ENCODE peak calls at places on chromosomes 11 and 22, in four cellular contexts. G is thoracic aorta, W is aorta, X is right atrium auricular region. O is an unnamed sample.

GRCh38 chr22:47123006-47123826 is 360.8 kb downstream of the TBC1D22A start:
- DNase-seq in G (no peak), W (peak; percentile 50), X (no peak), O (no peak)

GRCh38 chr22:29842172-29842571 is 4.1 kb upstream of the ASCC2 start:
- DNase-seq in G (no peak), W (no peak), X (no peak), O (no peak)

GRCh38 chr22:50544746-50545253 is 899 bp upstream of the KLHDC7B start:
- DNase-seq in G (no peak), W (no peak), X (no peak), O (no peak)

GRCh38 chr11:28170759-28171158 is 62.6 kb downstream of the METTL15 start:
- DNase-seq in G (no peak), W (no peak), X (no peak), O (no peak)

GRCh38 chr11:109112748-109113378 is 309.1 kb upstream of the C11orf87 start:
- DNase-seq in G (no peak), W (no peak), X (no peak), O (peak; percentile 56)

GRCh38 chr22:24305260-24305692 is 34.6 kb downstream of the SPECC1L start:
- DNase-seq in G (no peak), W (no peak), X (no peak), O (no peak)

GRCh38 chr11:63476618-63477017 is 14.3 kb downstream of the PLAAT5 start:
- DNase-seq in G (no peak), W (no peak), X (no peak), O (no peak)

GRCh38 chr11:121439759-121440158 is 12.4 kb upstream of the SORL1 start:
- DNase-seq in G (no peak), W (no peak), X (no peak), O (no peak)

GRCh38 chr11:44955019-44955738 is 4.5 kb upstream of the TP53I11 start:
- DNase-seq in G (no peak), W (no peak), X (peak; percentile 81), O (peak; percentile 94)

GRCh38 chr22:48568736-48569330 is 1258.8 kb downstream of the BRD1 start:
- DNase-seq in G (no peak), W (no peak), X (no peak), O (no peak)

GRCh38 chr11:116930586-116930985 is 93.2 kb upstream of the APOA1 start:
- DNase-seq in G (no peak), W (no peak), X (no peak), O (no peak)
- H3K4me1 ChIP-seq in G (peaks cover 35% of the 10 kb centered on the region), W (no peaks in the 10 kb centered on the region), X (peaks cover 55% of the 10 kb centered on the region), O (no peaks in the 10 kb centered on the region)

GRCh38 chr22:37226514-37226913 is 14.2 kb upstream of the SSTR3 start:
- DNase-seq in G (no peak), W (peak; percentile 53), X (no peak), O (no peak)
- H3K4me1 ChIP-seq in G (peaks cover 4% of the 10 kb centered on the region), W (no peaks in the 10 kb centered on the region), X (peaks cover 7% of the 10 kb centered on the region), O (no peaks in the 10 kb centered on the region)

GRCh38 chr11:26949846-26950245 is 44.1 kb upstream of the FIBIN start:
- DNase-seq in G (no peak), W (no peak), X (no peak), O (no peak)

GRCh38 chr11:26947379-26947844 is 46.5 kb upstream of the FIBIN start:
- DNase-seq in G (peak; percentile 14), W (no peak), X (peak; percentile 76), O (no peak)

GRCh38 chr11:26946209-26946828 is 47.6 kb upstream of the FIBIN start:
- DNase-seq in G (no peak), W (no peak), X (no peak), O (no peak)

GRCh38 chr11:26948881-26949280 is 45.0 kb upstream of the FIBIN start:
- DNase-seq in G (no peak), W (no peak), X (no peak), O (no peak)

DNA sequence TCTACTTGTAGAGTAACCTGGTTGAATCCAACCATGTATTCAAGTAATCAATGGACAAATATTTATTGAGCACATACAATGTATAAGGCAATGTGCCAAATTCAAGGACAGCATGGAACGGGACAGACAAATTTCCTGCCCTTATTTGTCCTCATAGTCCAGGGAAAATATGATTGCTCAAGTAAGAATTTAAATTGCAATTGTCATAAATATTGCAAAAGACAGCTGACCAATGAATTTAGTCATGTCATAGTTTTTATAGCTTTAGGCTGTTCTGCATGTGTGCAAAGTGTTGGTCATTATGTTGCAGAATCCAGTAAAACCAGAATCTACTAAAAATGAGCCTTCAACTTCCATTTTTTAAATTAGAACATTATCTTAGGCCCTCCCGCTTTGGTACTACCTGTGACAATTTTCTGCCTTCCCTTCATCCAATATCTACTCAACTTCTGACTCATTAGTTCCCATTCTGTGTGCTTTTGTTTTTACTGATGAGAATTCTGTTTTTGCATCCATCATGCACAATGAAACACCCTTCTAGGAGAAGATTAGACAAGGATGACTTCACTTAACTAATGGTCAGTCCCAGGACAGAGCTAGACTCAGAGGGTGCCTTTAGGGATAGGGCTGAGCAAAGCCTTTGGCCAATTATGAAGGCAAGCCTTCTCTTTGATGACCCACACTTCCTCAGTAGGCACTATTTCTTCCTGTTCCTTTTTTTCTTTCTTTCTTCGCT is 45.8 kb upstream of the FIBIN start:
- DNase-seq in G (no peak), W (no peak), X (no peak), O (no peak)
- H3K4me1 ChIP-seq in G (peaks cover 62% of the 10 kb centered on the region), W (peaks cover 14% of the 10 kb centered on the region), X (peaks cover 7% of the 10 kb centered on the region), O (peaks cover 9% of the 10 kb centered on the region)

DNA sequence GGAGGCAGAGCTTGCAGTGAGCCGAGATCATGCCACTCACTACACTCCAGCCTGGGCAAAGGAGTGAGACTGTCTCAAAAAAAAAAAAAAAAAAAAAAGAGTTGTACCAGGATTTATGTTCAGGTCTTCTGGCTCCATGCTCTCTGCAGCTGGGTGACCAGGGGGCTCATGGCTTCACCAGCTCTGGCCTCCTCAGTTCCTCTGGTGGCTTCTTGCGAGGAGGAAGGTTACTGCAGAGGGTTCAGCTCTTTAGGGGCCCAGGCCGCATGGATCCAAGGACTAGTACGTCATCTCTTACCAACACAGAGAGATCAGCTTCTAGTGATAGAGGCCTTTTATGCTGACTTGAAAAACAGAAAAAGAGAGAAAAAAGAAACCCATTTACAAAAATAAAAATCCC is 13.5 kb downstream of the ZBTB16 start:
- DNase-seq in G (no peak), W (no peak), X (no peak), O (no peak)
- H3K4me1 ChIP-seq in G (peaks cover 98% of the 10 kb centered on the region), W (peaks cover 20% of the 10 kb centered on the region), X (peaks cover 97% of the 10 kb centered on the region), O (no peaks in the 10 kb centered on the region)

GRCh38 chr11:125284209-125284608 is 119.7 kb downstream of the PKNOX2 start:
- DNase-seq in G (no peak), W (no peak), X (no peak), O (no peak)
- H3K4me1 ChIP-seq in G (peaks cover 11% of the 10 kb centered on the region), W (no peaks in the 10 kb centered on the region), X (peaks cover 40% of the 10 kb centered on the region), O (peaks cover 51% of the 10 kb centered on the region)

GRCh38 chr11:35166369-35167360 is 27.7 kb downstream of the CD44 start:
- DNase-seq in G (peak; percentile 65), W (peak; percentile 85), X (peak; percentile 64), O (no peak)
- H3K4me1 ChIP-seq in G (peaks cover 97% of the 10 kb centered on the region), W (peaks cover 38% of the 10 kb centered on the region), X (peaks cover 59% of the 10 kb centered on the region), O (no peaks in the 10 kb centered on the region)

GRCh38 chr11:118922745-118923627 is 2.7 kb downstream of the BCL9L start:
- DNase-seq in G (no peak), W (no peak), X (no peak), O (no peak)
- H3K4me1 ChIP-seq in G (peaks cover 76% of the 10 kb centered on the region), W (no peaks in the 10 kb centered on the region), X (peaks cover 79% of the 10 kb centered on the region), O (peaks cover 45% of the 10 kb centered on the region)

GRCh38 chr11:12232160-12232559 is 121.8 kb downstream of the MICAL2 start:
- DNase-seq in G (no peak), W (no peak), X (no peak), O (no peak)

GRCh38 chr11:12232819-12233601 is 122.6 kb downstream of the MICAL2 start:
- DNase-seq in G (no peak), W (no peak), X (no peak), O (no peak)

GRCh38 chr11:12235080-12235479 is 124.7 kb downstream of the MICAL2 start:
- DNase-seq in G (no peak), W (no peak), X (no peak), O (no peak)

GRCh38 chr11:12234216-12234615 is 123.8 kb downstream of the MICAL2 start:
- DNase-seq in G (peak; percentile 44), W (no peak), X (no peak), O (no peak)

GRCh38 chr11:12233602-12233925 is 123.2 kb downstream of the MICAL2 start:
- DNase-seq in G (no peak), W (no peak), X (no peak), O (no peak)
- H3K4me1 ChIP-seq in G (peaks cover 97% of the 10 kb centered on the region), W (peaks cover 7% of the 10 kb centered on the region), X (peaks cover 41% of the 10 kb centered on the region), O (peaks cover 35% of the 10 kb centered on the region)

GRCh38 chr11:9760180-9760550 is 96.3 kb downstream of the SWAP70 start:
- DNase-seq in G (peak; percentile 82), W (peak; percentile 97), X (peak; percentile 95), O (no peak)
- H3K4me1 ChIP-seq in G (peaks cover 34% of the 10 kb centered on the region), W (no peaks in the 10 kb centered on the region), X (peaks cover 49% of the 10 kb centered on the region), O (peaks cover 64% of the 10 kb centered on the region)

GRCh38 chr22:31218565-31219262 is 6.6 kb downstream of the LIMK2 start:
- DNase-seq in G (no peak), W (no peak), X (no peak), O (peak; percentile 71)

GRCh38 chr22:31217890-31218287 is 5.8 kb downstream of the LIMK2 start:
- DNase-seq in G (no peak), W (no peak), X (no peak), O (no peak)

GRCh38 chr22:31223786-31224191 is 11.7 kb downstream of the LIMK2 start:
- DNase-seq in G (no peak), W (no peak), X (no peak), O (peak; percentile 44)

GRCh38 chr22:31221084-31221483 is 9.0 kb downstream of the LIMK2 start:
- DNase-seq in G (no peak), W (no peak), X (no peak), O (no peak)
- H3K4me1 ChIP-seq in G (peaks cover 15% of the 10 kb centered on the region), W (no peaks in the 10 kb centered on the region), X (peaks cover 32% of the 10 kb centered on the region), O (peaks cover 47% of the 10 kb centered on the region)

O was measured in SJCRH30.